ENCODE peak calls at places on chromosomes 1 and 21, in nine cellular contexts. V is neural progenitor cell, G is OCI-LY7, X is GM23338, L is GM23248, M is HCT116, O is MM.1S, F is PC-3, J is SK-N-SH. P is an unnamed sample.

GRCh38 chr1:218395916-218396315 is 50.8 kb downstream of the TGFB2 start:
- DNase-seq in V (no peak), G (no peak), X (no peak), L (peak; percentile 43), M (no peak), O (no peak), F (no peak), J (no peak), P (no peak)

GRCh38 chr21:37724201-37724600 is 192.1 kb downstream of the KCNJ6 start:
- DNase-seq in V (no peak), G (no peak), X (no peak), L (no peak), M (no peak), O (no peak), F (no peak), J (no peak), P (no peak)

GRCh38 chr21:41865002-41865777 is 14.0 kb downstream of the PRDM15 start:
- DNase-seq in V (no peak), G (no peak), X (peak; percentile 66), L (no peak), M (no peak), O (peak; percentile 75), F (no peak), J (no peak), P (no peak)

GRCh38 chr21:45373991-45374816 is 30.8 kb upstream of the COL18A1 start:
- DNase-seq in V (no peak), G (no peak), X (no peak), L (no peak), M (no peak), O (no peak), F (no peak), J (no peak), P (no peak)

GRCh38 chr1:185603158-185603557 is 131.0 kb upstream of the HMCN1 start:
- DNase-seq in V (no peak), G (peak; percentile 1), X (no peak), L (no peak), M (no peak), O (no peak), F (no peak), J (no peak), P (no peak)

GRCh38 chr21:31520506-31521163 is 138.9 kb upstream of the SOD1 start:
- DNase-seq in V (no peak), G (no peak), X (no peak), L (no peak), M (no peak), O (no peak), F (no peak), J (no peak), P (no peak)

GRCh38 chr1:19087017-19087736 is 122.9 kb downstream of the UBR4 start:
- DNase-seq in V (no peak), G (no peak), X (no peak), L (no peak), M (no peak), O (no peak), F (no peak), J (no peak), P (peak; percentile 57)

GRCh38 chr21:34343347-34344057 is 20.3 kb upstream of the KCNE2 start:
- DNase-seq in V (no peak), G (no peak), X (no peak), L (no peak), M (no peak), O (no peak), F (no peak), J (no peak), P (no peak)

GRCh38 chr1:153796786-153797659 is 21.8 kb downstream of the SLC27A3 start:
- DNase-seq in V (peak; percentile 83), G (peak; percentile 88), X (peak; percentile 96), L (peak; percentile 77), M (peak; percentile 42), O (peak; percentile 95), F (peak; percentile 92), J (peak; percentile 90), P (peak; percentile 88)

GRCh38 chr1:108079550-108079949 is 114.6 kb upstream of the VAV3 start:
- DNase-seq in V (no peak), G (peak; percentile 88), X (peak; percentile 18), L (no peak), M (no peak), O (no peak), F (no peak), J (no peak), P (no peak)

GRCh38 chr1:33259879-33260278 is 3.6 kb downstream of the ZNF362 start:
- DNase-seq in V (no peak), G (no peak), X (no peak), L (no peak), M (no peak), O (no peak), F (no peak), J (no peak), P (no peak)

GRCh38 chr1:39672551-39672947 is 642 bp upstream of the NT5C1A start:
- DNase-seq in V (peak; percentile 63), G (no peak), X (peak; percentile 64), L (peak; percentile 18), M (no peak), O (peak; percentile 32), F (no peak), J (peak; percentile 77), P (no peak)

GRCh38 chr1:228273720-228274451 is 66.0 kb downstream of the OBSCN start:
- DNase-seq in V (no peak), G (no peak), X (peak; percentile 34), L (no peak), M (no peak), O (no peak), F (no peak), J (peak; percentile 36), P (no peak)

GRCh38 chr1:33972676-33973395 is 109.0 kb downstream of the HMGB4 start:
- DNase-seq in V (no peak), G (no peak), X (no peak), L (peak; percentile 88), M (no peak), O (no peak), F (no peak), J (no peak), P (no peak)

GRCh38 chr1:155003227-155003765 is 694 bp downstream of the ZBTB7B start:
- DNase-seq in V (peak; percentile 62), G (peak; percentile 43), X (peak; percentile 59), L (peak; percentile 55), M (no peak), O (peak; percentile 35), F (peak; percentile 47), J (peak; percentile 65), P (peak; percentile 63)

GRCh38 chr1:16072616-16073484 is 601 bp downstream of the FAM131C start:
- DNase-seq in V (peak; percentile 74), G (no peak), X (peak; percentile 66), L (peak; percentile 53), M (no peak), O (no peak), F (no peak), J (peak; percentile 75), P (peak; percentile 64)

DNA sequence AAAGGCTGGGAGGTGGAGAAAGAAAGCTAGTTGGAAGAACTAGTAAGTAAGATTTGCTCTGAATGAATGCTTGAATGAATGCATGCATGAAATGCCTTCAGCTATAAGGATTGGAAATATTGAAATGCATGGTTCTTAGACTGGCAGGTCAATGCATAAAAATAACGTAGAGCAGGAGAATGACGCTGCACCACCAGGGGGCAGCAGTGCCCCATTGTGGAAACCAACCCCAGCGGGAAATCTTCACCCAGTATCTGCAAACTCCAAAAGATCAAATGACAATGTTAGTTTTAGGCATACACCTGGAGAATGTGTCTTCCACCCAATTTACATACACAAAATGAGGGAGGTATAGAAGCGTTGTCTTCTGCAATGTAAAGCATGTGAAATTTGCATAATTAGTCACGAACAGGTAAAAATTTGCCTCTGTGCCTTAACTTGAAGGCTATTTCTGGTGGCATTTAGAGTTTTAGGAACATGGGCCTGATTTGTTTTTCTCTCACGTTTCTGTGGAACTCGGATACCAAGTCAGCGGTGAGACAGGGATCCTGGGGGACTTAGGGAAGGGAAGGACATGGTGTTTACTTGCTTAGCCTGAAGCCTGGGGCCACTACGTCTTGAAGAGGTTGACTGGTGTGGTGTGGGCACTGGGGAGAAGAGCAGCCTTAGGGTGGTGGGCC is 78.6 kb downstream of the HHAT start:
- DNase-seq in V (peak; percentile 79), G (peak; percentile 63), X (peak; percentile 87), L (peak; percentile 71), M (peak; percentile 27), O (peak; percentile 76), F (peak; percentile 90), J (peak; percentile 70), P (peak; percentile 86)
- TF ChIP-seq EZH2phosphoT487 in V (no peak), G (no peak), X (no peak), L (no peak), M (no peak), O (no peak), F (no peak), J (no peak), P (no peak)

DNA sequence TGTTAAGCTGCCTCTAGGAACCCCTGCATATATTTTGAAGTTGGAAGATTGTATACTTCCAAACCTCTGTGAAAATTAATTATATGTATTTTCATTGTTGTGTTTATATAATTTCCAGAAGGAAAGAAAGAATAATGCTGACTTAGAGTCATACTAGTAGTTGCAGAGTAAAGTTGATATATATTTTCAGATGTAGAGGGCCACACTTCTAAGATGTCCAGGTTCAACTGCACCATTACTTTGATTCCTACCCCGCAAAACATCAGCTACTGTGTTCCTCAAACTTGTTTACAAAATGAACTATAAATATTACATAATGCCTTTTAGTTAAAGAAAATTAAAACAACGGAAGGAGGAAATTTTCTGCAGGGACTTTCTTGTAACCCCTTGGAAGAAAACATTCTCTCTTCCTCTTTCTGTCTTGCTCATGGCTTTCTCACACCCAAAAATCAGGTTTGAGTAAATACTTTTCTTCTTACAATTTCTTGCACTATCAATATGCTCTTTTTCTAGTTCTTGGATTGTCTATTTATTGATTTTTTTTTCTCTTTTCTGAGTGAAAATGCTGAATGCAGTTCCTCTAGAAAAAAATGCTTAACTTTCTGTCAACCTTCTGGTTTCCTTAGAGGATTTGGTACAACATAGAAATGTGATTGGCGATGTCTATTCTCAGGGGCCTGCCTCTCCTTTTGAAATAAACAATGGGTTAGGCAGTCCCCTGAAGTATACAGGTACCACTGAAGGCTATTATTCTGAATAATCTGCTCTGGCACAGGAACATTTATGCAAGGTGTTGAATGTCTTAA is 867.8 kb downstream of the TTLL7 start:
- DNase-seq in V (no peak), G (no peak), X (no peak), L (no peak), M (no peak), O (no peak), F (no peak), J (no peak), P (no peak)
- TF ChIP-seq EZH2phosphoT487 in V (no peak), G (no peak), X (no peak), L (no peak), M (no peak), O (no peak), F (no peak), J (no peak), P (no peak)

GRCh38 chr21:35991131-35991530 is 69.2 kb downstream of the SETD4 start:
- DNase-seq in V (no peak), G (no peak), X (no peak), L (no peak), M (no peak), O (no peak), F (no peak), J (no peak), P (no peak)
- TF ChIP-seq EZH2phosphoT487 in V (no peak), G (no peak), X (no peak), L (no peak), M (no peak), O (no peak), F (no peak), J (no peak), P (no peak)

DNA sequence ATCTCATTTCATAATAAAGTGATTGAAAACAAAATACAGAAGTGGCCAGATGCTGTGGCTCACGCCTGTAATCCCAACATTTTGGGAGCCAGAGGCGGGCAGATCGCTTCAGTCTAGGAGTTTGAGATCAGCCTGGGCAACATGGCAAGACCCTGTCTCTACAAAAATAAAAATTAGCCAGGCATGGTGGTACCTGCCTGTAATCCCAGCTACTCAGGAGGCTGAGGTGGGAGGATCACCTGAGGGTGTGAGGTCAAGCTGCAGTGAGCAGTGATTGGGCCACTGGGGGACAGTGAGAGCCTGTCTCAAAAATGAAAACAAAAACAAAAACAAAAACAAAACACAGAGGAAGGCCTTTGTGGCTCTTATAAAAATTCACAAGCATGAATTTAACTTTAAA is 38.6 kb downstream of the TRIM33 start:
- DNase-seq in V (no peak), G (no peak), X (no peak), L (no peak), M (no peak), O (no peak), F (no peak), J (no peak), P (no peak)
- TF ChIP-seq EZH2phosphoT487 in V (no peak), G (no peak), X (no peak), L (no peak), M (no peak), O (no peak), F (no peak), J (no peak), P (no peak)

P was measured in hepatocyte.